ENCODE peak calls at places on chromosomes 1 and 21, in nine cellular contexts. E, Q, U, H, W, J, K, V and T are unnamed samples.

GRCh38 chr1:91549041-91549735 is 48.5 kb downstream of the CDC7 start:
- DNase-seq in J (no peak), Q (no peak), W (no peak), V (no peak), K (no peak), H (no peak), E (no peak), U (no peak), T (no peak)

GRCh38 chr1:168084396-168085231 is 52.1 kb downstream of the GPR161 start:
- DNase-seq in E (peak; percentile 73), U (peak; percentile 44), V (no peak), K (peak; percentile 65), J (no peak), W (peak; percentile 58), Q (peak; percentile 76), H (peak; percentile 54), T (peak; percentile 64)

GRCh38 chr1:38431669-38432376 is 385.2 kb upstream of the POU3F1 start:
- DNase-seq in Q (no peak), U (no peak), E (no peak), J (no peak), W (no peak), H (no peak), V (no peak), K (no peak), T (no peak)

GRCh38 chr1:20477355-20478071 is 8.5 kb downstream of the CAMK2N1 start:
- DNase-seq in Q (no peak), H (no peak), J (no peak), K (peak; percentile 48), U (no peak), E (no peak), W (no peak), V (no peak), T (no peak)

GRCh38 chr21:40706161-40706560 is 140.8 kb downstream of the DSCAM start:
- DNase-seq in Q (no peak), J (no peak), V (no peak), K (no peak), E (no peak), W (no peak), U (no peak), H (no peak), T (no peak)

GRCh38 chr1:52158218-52158617 is 16.3 kb downstream of the ZFYVE9 start:
- DNase-seq in J (no peak), E (no peak), V (no peak), Q (no peak), W (no peak), H (no peak), K (no peak), U (no peak), T (no peak)

GRCh38 chr1:85363102-85363501 is 86.7 kb upstream of the BCL10 start:
- DNase-seq in U (no peak), Q (no peak), K (no peak), W (no peak), J (no peak), V (no peak), H (no peak), E (no peak), T (no peak)

GRCh38 chr1:75487399-75487798 is 123.5 kb downstream of the SLC44A5 start:
- DNase-seq in W (no peak), Q (no peak), K (no peak), E (no peak), V (no peak), U (no peak), H (no peak), J (no peak), T (peak; percentile 14)

GRCh38 chr21:37636152-37636860 is 269.7 kb downstream of the DYRK1A start:
- DNase-seq in K (no peak), H (no peak), U (no peak), J (no peak), W (no peak), Q (no peak), E (no peak), V (no peak), T (no peak)

GRCh38 chr1:193262661-193263060 is 76.2 kb upstream of the B3GALT2 start:
- DNase-seq in E (no peak), J (no peak), W (no peak), H (no peak), K (no peak), V (no peak), Q (no peak), U (no peak), T (no peak)

GRCh38 chr1:172283766-172284165 is 136.7 kb upstream of the C1orf105 start:
- DNase-seq in E (no peak), J (no peak), U (no peak), K (no peak), H (no peak), Q (no peak), W (no peak), V (no peak), T (no peak)

GRCh38 chr1:29426701-29427279 is 190.5 kb downstream of the PTPRU start:
- DNase-seq in E (no peak), Q (no peak), K (no peak), U (no peak), H (no peak), V (peak; percentile 84), W (no peak), J (no peak), T (no peak)

GRCh38 chr1:18373882-18374493 is 106.7 kb upstream of the KLHDC7A start:
- DNase-seq in U (no peak), W (peak; percentile 49), J (peak; percentile 27), E (peak; percentile 44), K (no peak), V (no peak), H (no peak), Q (peak; percentile 43), T (no peak)

GRCh38 chr1:15702722-15703550 is 18.8 kb downstream of the PLEKHM2 start:
- DNase-seq in E (no peak), Q (no peak), K (no peak), J (peak; percentile 44), W (no peak), H (no peak), U (no peak), V (no peak), T (no peak)

GRCh38 chr1:12400030-12400693 is 170.3 kb downstream of the VPS13D start:
- DNase-seq in U (no peak), V (no peak), H (no peak), J (no peak), Q (no peak), W (no peak), K (no peak), E (no peak), T (no peak)

GRCh38 chr1:27298632-27299384 is 23.2 kb upstream of the TMEM222 start:
- DNase-seq in V (peak; percentile 28), U (no peak), K (no peak), Q (no peak), J (no peak), W (no peak), H (no peak), E (no peak), T (no peak)

GRCh38 chr1:240732390-240732789 is 120.4 kb upstream of the GREM2 start:
- DNase-seq in H (no peak), J (peak; percentile 32), U (no peak), Q (peak; percentile 58), K (no peak), E (peak; percentile 62), V (peak; percentile 6), W (peak; percentile 56), T (peak; percentile 77)

GRCh38 chr1:237258871-237259270 is 216.9 kb downstream of the RYR2 start:
- DNase-seq in J (no peak), K (peak; percentile 36), U (no peak), E (no peak), H (no peak), W (no peak), V (peak; percentile 29), Q (no peak), T (no peak)

GRCh38 chr1:201792534-201793305 is 36.2 kb upstream of the IPO9 start:
- DNase-seq in U (peak; percentile 14), Q (peak; percentile 82), V (peak; percentile 63), W (peak; percentile 65), J (peak; percentile 68), E (peak; percentile 76), H (peak; percentile 3), K (peak; percentile 61), T (peak; percentile 81)

GRCh38 chr21:20572582-20572981 is 425.6 kb upstream of the NCAM2 start:
- DNase-seq in H (no peak), V (no peak), K (no peak), J (no peak), E (no peak), W (no peak), Q (no peak), U (no peak), T (no peak)

GRCh38 chr1:101301446-101301845 is 64.6 kb downstream of the S1PR1 start:
- DNase-seq in J (no peak), V (no peak), K (no peak), Q (no peak), E (no peak), W (no peak), U (no peak), H (no peak), T (no peak)

GRCh38 chr21:33936221-33937038 is 20.8 kb upstream of the ATP5PO start:
- DNase-seq in Q (no peak), U (peak; percentile 65), K (no peak), E (no peak), W (no peak), J (no peak), V (no peak), H (no peak), T (no peak)

GRCh38 chr1:68276448-68276847 is 44.1 kb upstream of the WLS start:
- DNase-seq in J (no peak), K (no peak), W (no peak), E (no peak), U (no peak), H (no peak), V (no peak), Q (no peak), T (no peak)

GRCh38 chr1:53398585-53399365 is 60.4 kb upstream of the DMRTB1 start:
- DNase-seq in J (no peak), U (no peak), W (no peak), E (no peak), H (no peak), Q (no peak), K (peak; percentile 24), V (no peak), T (no peak)

GRCh38 chr1:156419863-156420208 is 50.8 kb downstream of the RHBG start:
- DNase-seq in W (peak; percentile 63), K (no peak), U (no peak), Q (peak; percentile 68), H (no peak), J (no peak), V (no peak), E (peak; percentile 74), T (no peak)

GRCh38 chr1:95169544-95169943 is 52.4 kb downstream of the TLCD4 start:
- DNase-seq in U (no peak), J (no peak), Q (no peak), W (no peak), K (peak; percentile 47), V (no peak), H (no peak), E (no peak), T (peak; percentile 27)